ENCODE peak calls at places on chromosomes 5 and 9, in six cellular contexts. S, X, W, I, O and K are unnamed samples.

GRCh38 chr5:67215592-67216471 is 19.2 kb upstream of the CD180 start:
- DNase-seq in S (peak; percentile 42), X (peak; percentile 53), W (no peak), I (peak; percentile 53), O (peak; percentile 13), K (no peak)

GRCh38 chr5:98314262-98314661 is 459.2 kb upstream of the RGMB start:
- DNase-seq in S (peak; percentile 69), X (peak; percentile 65), W (no peak), I (no peak), O (peak; percentile 92), K (no peak)

GRCh38 chr5:158832736-158833135 is 267.0 kb downstream of the EBF1 start:
- DNase-seq in S (peak; percentile 19), X (no peak), W (no peak), I (no peak), O (no peak), K (no peak)

GRCh38 chr5:78162253-78162862 is 132.1 kb downstream of the AP3B1 start:
- DNase-seq in S (peak; percentile 28), X (peak; percentile 50), W (no peak), I (peak; percentile 45), O (peak; percentile 44), K (peak; percentile 17)

GRCh38 chr9:16026886-16027285 is 474.0 kb downstream of the CCDC171 start:
- DNase-seq in S (peak; percentile 30), X (no peak), W (no peak), I (no peak), O (peak; percentile 81), K (no peak)

GRCh38 chr9:134690301-134690751 is 48.7 kb downstream of the COL5A1 start:
- DNase-seq in S (no peak), X (no peak), W (no peak), I (no peak), O (no peak), K (no peak)

GRCh38 chr5:33764786-33765185 is 127.0 kb downstream of the ADAMTS12 start:
- DNase-seq in S (no peak), X (no peak), W (no peak), I (no peak), O (no peak), K (no peak)

GRCh38 chr5:59276886-59277514 is 616.5 kb downstream of the PDE4D start:
- DNase-seq in S (peak; percentile 50), X (no peak), W (no peak), I (no peak), O (no peak), K (no peak)

GRCh38 chr9:16184964-16185646 is 632.3 kb downstream of the CCDC171 start:
- DNase-seq in S (no peak), X (no peak), W (no peak), I (no peak), O (no peak), K (no peak)

GRCh38 chr5:177423671-177424070 is 2.8 kb upstream of the GRK6 start:
- DNase-seq in S (no peak), X (no peak), W (no peak), I (no peak), O (no peak), K (no peak)

GRCh38 chr9:138066049-138066448 is 188.5 kb downstream of the CACNA1B start:
- DNase-seq in S (no peak), X (no peak), W (no peak), I (peak; percentile 46), O (no peak), K (no peak)

GRCh38 chr5:167389537-167389936 is 901.9 kb upstream of the WWC1 start:
- DNase-seq in S (peak; percentile 34), X (no peak), W (no peak), I (no peak), O (peak; percentile 0), K (no peak)

GRCh38 chr9:102892025-102892424 is 103.1 kb upstream of the CYLC2 start:
- DNase-seq in S (no peak), X (no peak), W (no peak), I (no peak), O (no peak), K (no peak)

DNA sequence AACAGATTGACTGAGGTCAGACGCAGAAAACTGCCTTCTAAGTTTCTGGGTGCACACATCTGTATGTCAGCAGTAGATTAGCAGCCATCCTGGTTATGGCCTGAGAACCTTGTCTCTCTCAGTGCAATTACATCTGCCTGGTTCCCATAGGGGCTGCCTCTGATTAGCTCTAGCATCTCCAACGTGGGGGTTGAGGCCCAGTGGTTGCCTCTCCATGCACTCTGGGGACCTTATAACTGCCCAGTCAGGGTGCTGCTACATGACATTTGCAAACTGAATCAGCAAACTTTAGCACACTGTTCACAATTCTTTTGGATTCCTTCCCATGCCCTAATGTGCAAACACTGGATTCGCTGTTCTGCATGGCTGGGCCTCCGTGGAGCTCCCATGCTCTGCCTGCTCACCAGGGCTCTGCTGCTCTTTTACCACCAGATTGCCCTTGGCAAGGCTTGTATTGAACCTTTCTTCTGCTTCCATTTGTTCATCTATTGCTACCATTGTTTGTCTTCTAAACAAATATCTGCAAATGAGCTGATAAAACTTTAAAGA is 36.2 kb downstream of the SNX18 start:
- DNase-seq in S (no peak), X (no peak), W (no peak), I (no peak), O (no peak), K (no peak)
- H3K18ac ChIP-seq in S (no peak overlapping the region), X (no peak overlapping the region), W (no peak overlapping the region), I (no peak overlapping the region), O (no peak overlapping the region), K (no peak overlapping the region)

GRCh38 chr9:128097156-128098016 is 29.4 kb downstream of the SLC25A25 start:
- DNase-seq in S (no peak), X (peak; percentile 26), W (no peak), I (no peak), O (no peak), K (no peak)

GRCh38 chr9:128096614-128097013 is 28.6 kb downstream of the SLC25A25 start:
- DNase-seq in S (no peak), X (peak; percentile 94), W (no peak), I (peak; percentile 86), O (no peak), K (no peak)

GRCh38 chr9:128098936-128099931 is 28.3 kb downstream of the PTGES2 start:
- DNase-seq in S (no peak), X (peak; percentile 78), W (no peak), I (peak; percentile 34), O (no peak), K (no peak)

GRCh38 chr9:128099932-128100491 is 27.5 kb downstream of the PTGES2 start:
- DNase-seq in S (no peak), X (no peak), W (no peak), I (no peak), O (no peak), K (no peak)

DNA sequence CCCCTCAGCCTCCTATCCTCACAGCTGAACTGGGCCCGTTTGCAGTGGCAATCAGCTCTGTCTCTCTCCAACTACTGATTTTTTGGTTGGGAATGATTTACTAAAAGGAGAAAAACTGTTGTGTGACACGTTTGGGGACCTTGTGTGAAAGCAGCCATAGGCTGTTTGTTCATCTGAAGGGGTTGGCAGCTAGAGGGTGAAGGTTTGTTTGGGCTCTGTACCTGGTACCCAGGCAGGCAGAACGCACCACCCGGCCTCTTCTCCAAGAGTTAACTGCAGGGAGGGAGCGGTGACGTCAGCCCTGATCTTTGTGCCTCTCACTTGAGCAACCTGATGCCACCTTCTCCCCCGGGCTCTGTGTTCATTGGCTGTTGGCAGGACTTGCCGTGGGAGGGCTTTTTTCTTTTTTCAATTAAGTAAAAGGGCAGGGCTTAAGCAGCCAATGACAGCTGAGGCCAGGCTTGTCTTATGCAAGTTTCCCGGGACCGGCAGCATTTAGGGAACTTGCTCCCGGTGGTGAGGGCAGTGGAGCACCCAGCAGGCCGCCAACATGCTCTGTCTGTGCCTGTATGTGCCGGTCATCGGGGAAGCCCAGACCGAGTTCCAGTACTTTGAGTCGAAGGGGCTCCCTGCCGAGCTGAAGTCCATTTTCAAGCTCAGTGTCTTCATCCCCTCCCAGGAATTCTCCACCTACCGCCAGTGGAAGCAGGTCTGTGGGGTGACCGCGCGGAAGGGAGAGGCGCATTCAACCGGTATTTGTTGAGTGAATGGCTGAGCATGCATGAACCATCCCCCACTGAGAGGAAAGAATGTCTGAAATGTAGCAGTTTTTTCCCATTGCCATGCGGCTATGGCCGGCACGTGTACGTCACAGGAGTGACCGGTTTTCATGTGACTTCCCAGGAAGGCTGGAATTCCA is 29.3 kb downstream of the PTGES2 start:
- DNase-seq in S (peak; percentile 98), X (peak; percentile 99), W (peak; percentile 90), I (peak; percentile 100), O (peak; percentile 98), K (peak; percentile 93)
- H4K8ac ChIP-seq in S (peak overlapping the region; percentile 66), X (peak overlapping the region; percentile 74), W (peak overlapping the region; percentile 95), I (no peak overlapping the region), O (peak overlapping the region; percentile 91), K (no peak overlapping the region)

DNA sequence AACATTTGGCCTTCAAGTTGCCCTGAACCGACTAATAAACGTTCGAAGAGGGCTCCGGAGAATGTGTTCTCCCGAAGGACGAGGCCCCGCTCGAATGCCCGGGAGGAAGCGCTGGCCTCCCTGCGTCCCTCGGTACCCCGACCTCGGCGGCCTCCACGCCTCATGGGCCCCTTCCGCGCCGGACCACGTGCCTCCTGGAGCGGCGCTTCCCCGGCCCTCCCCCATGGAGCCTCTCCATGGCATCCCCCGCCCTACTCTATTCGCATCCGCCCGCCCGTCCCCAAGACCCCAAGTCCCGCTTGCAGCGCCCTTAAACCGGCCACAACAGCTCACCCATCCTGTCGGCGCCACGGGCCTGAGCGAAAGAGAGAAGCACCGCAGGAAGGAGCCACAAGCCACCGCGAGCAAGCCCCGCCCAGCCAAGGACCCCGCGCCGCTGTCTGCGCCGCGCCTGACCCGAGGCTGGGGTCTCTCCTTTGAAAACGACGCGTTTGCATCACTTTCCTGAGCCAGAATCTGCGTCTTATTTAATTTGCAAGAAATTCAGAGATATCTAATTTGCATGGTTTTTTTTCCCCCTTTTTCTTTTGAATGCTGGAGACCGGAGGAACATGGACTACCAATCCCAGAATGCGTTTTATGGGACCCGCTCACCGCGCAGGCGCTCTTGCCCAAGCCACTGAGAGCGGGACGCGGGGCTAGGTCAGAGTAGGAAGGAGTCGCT is at the start of gene RPS23:
- DNase-seq in S (peak; percentile 92), X (peak; percentile 96), W (peak; percentile 89), I (peak; percentile 96), O (peak; percentile 90), K (peak; percentile 73)
- H3K18ac ChIP-seq in S (peak within 1 kb of the TSS; percentile 78), X (peak within 1 kb of the TSS; percentile 63), W (peak within 1 kb of the TSS; percentile 88), I (peak within 1 kb of the TSS; percentile 92), O (peak within 1 kb of the TSS; percentile 77), K (peak within 1 kb of the TSS; percentile 94)

DNA sequence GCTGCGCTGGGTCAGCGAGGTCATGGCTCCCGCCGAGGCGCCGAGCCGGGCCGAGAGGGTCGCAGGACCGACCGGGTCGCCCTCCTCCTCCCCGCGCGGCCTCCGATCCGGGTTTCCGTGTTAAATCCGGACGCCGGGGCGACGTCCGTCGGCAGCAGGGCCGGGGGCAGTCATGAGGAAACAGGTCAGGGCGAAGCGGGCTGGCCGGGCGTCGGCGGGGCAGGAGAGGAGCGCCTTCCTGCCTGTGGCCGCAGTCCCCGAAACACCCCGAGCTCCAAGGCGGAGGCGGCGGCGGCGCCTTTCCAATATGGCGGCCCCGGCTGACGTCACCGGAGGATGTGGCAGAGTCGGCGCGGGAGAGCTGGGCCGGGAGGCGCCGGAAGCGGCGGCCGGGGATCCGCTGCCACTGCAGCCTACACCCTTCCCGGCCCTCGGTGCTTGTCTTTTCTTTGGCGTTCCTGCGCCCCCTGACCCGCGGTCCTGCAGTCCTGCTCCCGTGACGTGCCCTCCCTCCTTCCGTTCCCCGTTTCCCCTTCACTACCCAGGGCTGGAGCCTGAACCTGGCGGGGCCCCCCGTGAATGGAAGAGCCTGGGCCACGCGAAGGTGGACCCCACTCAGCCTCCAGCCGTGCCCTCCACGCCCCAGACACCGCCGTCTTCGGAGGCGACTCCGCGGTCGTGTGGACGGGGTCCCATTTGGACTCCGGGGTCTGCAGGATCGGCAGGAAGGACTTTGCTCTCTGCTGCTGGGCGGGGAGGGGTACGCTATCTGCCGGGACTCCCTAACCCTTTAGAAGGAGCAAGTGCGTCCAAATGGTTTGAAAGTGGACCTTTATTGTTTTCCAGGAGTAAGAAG is at the start of gene GOLPH3:
- DNase-seq in S (peak; percentile 92), X (peak; percentile 90), W (peak; percentile 97), I (peak; percentile 95), O (peak; percentile 83), K (peak; percentile 89)
- H4K8ac ChIP-seq in S (peak within 1 kb of the TSS; percentile 100), X (peak within 1 kb of the TSS; percentile 97), W (peak within 1 kb of the TSS; percentile 99), I (peak within 1 kb of the TSS; percentile 98), O (peak within 1 kb of the TSS; percentile 98), K (peak within 1 kb of the TSS; percentile 92)